ENCODE peak calls at places on chromosome 18, in five cellular contexts. One of them, this sample, is unnamed.

GRCh38 chr18:2441544-2441943 is 129.8 kb downstream of the METTL4 start:
- DNase-seq in fibroblast of pulmonary artery: no peak
- DNase-seq in Caki2: no peak
- DNase-seq in germinal center: no peak
- DNase-seq in BJ: no peak
- DNase-seq in this sample: no peak

GRCh38 chr18:23593720-23594119 is 7.4 kb upstream of the NPC1 start:
- DNase-seq in germinal center: no peak
- DNase-seq in fibroblast of pulmonary artery: peak
- DNase-seq in Caki2: peak
- DNase-seq in BJ: peak
- DNase-seq in this sample: no peak

GRCh38 chr18:46271488-46271887 is 167.3 kb downstream of the HAUS1 start:
- DNase-seq in germinal center: no peak
- DNase-seq in Caki2: no peak
- DNase-seq in fibroblast of pulmonary artery: no peak
- DNase-seq in BJ: no peak
- DNase-seq in this sample: no peak

GRCh38 chr18:38698108-38698507 is 1132.5 kb upstream of the CELF4 start:
- DNase-seq in fibroblast of pulmonary artery: no peak
- DNase-seq in BJ: no peak
- DNase-seq in germinal center: no peak
- DNase-seq in Caki2: no peak
- DNase-seq in this sample: no peak

GRCh38 chr18:79471048-79471447 is 75.3 kb downstream of the NFATC1 start:
- DNase-seq in fibroblast of pulmonary artery: no peak
- DNase-seq in Caki2: no peak
- DNase-seq in BJ: no peak
- DNase-seq in germinal center: no peak
- DNase-seq in this sample: no peak

GRCh38 chr18:54947115-54947514 is 12.1 kb downstream of the CCDC68 start:
- DNase-seq in BJ: no peak
- DNase-seq in Caki2: no peak
- DNase-seq in fibroblast of pulmonary artery: peak
- DNase-seq in germinal center: no peak
- DNase-seq in this sample: no peak

GRCh38 chr18:49024408-49024807 is 73.6 kb upstream of the SMAD7 start:
- DNase-seq in fibroblast of pulmonary artery: no peak
- DNase-seq in BJ: no peak
- DNase-seq in Caki2: no peak
- DNase-seq in germinal center: no peak
- DNase-seq in this sample: no peak

GRCh38 chr18:54828290-54828871 is at the start of gene RAB27B:
- DNase-seq in fibroblast of pulmonary artery: peak
- DNase-seq in Caki2: peak
- DNase-seq in BJ: no peak
- DNase-seq in germinal center: no peak
- DNase-seq in this sample: no peak

GRCh38 chr18:34467059-34467458 is 242.3 kb upstream of the NOL4 start:
- DNase-seq in fibroblast of pulmonary artery: no peak
- DNase-seq in Caki2: no peak
- DNase-seq in BJ: no peak
- DNase-seq in germinal center: no peak
- DNase-seq in this sample: no peak

GRCh38 chr18:13216092-13216582 is 2.4 kb upstream of the LDLRAD4 start:
- DNase-seq in fibroblast of pulmonary artery: peak
- DNase-seq in Caki2: peak
- DNase-seq in BJ: peak
- DNase-seq in germinal center: no peak
- DNase-seq in this sample: peak

GRCh38 chr18:7830468-7830867 is 263.4 kb downstream of the PTPRM start:
- DNase-seq in germinal center: peak
- DNase-seq in BJ: no peak
- DNase-seq in Caki2: peak
- DNase-seq in fibroblast of pulmonary artery: peak
- DNase-seq in this sample: no peak

GRCh38 chr18:63444567-63444966 is 22.3 kb upstream of the VPS4B start:
- DNase-seq in fibroblast of pulmonary artery: peak
- DNase-seq in germinal center: peak
- DNase-seq in Caki2: no peak
- DNase-seq in BJ: peak
- DNase-seq in this sample: peak

GRCh38 chr18:48838921-48839818 is 111.6 kb downstream of the SMAD7 start:
- DNase-seq in BJ: peak
- DNase-seq in germinal center: no peak
- DNase-seq in Caki2: no peak
- DNase-seq in fibroblast of pulmonary artery: peak
- DNase-seq in this sample: no peak

GRCh38 chr18:48674198-48674721 is 135.4 kb downstream of the CTIF start:
- DNase-seq in fibroblast of pulmonary artery: peak
- DNase-seq in Caki2: no peak
- DNase-seq in germinal center: no peak
- DNase-seq in BJ: no peak
- DNase-seq in this sample: no peak

GRCh38 chr18:78976697-78977626 is 2.7 kb upstream of the SALL3 start:
- DNase-seq in germinal center: no peak
- DNase-seq in fibroblast of pulmonary artery: no peak
- DNase-seq in BJ: no peak
- DNase-seq in Caki2: no peak
- DNase-seq in this sample: no peak

GRCh38 chr18:48548404-48548771 is 9.6 kb downstream of the CTIF start:
- DNase-seq in BJ: peak
- DNase-seq in fibroblast of pulmonary artery: peak
- DNase-seq in germinal center: no peak
- DNase-seq in Caki2: no peak
- DNase-seq in this sample: no peak

GRCh38 chr18:62957885-62958472 is 242.6 kb downstream of the PHLPP1 start:
- DNase-seq in BJ: no peak
- DNase-seq in fibroblast of pulmonary artery: peak
- DNase-seq in Caki2: peak
- DNase-seq in germinal center: no peak
- DNase-seq in this sample: no peak

GRCh38 chr18:12630136-12630535 is 27.8 kb downstream of the SPIRE1 start:
- DNase-seq in Caki2: no peak
- DNase-seq in BJ: no peak
- DNase-seq in fibroblast of pulmonary artery: peak
- DNase-seq in germinal center: no peak
- DNase-seq in this sample: no peak

GRCh38 chr18:77271720-77272481 is 22.3 kb downstream of the GALR1 start:
- DNase-seq in BJ: no peak
- DNase-seq in germinal center: no peak
- DNase-seq in fibroblast of pulmonary artery: peak
- DNase-seq in Caki2: no peak
- DNase-seq in this sample: no peak

GRCh38 chr18:23641937-23642666 is 20.6 kb downstream of the ANKRD29 start:
- DNase-seq in Caki2: no peak
- DNase-seq in BJ: no peak
- DNase-seq in fibroblast of pulmonary artery: no peak
- DNase-seq in germinal center: no peak
- DNase-seq in this sample: no peak

GRCh38 chr18:12990128-12990485 is 1.1 kb upstream of the CEP192 start:
- DNase-seq in fibroblast of pulmonary artery: no peak
- DNase-seq in Caki2: no peak
- DNase-seq in BJ: no peak
- DNase-seq in germinal center: no peak
- DNase-seq in this sample: no peak

GRCh38 chr18:31497711-31498449 is at the start of gene DSG2:
- DNase-seq in fibroblast of pulmonary artery: peak
- DNase-seq in BJ: no peak
- DNase-seq in germinal center: peak
- DNase-seq in Caki2: peak
- DNase-seq in this sample: no peak

GRCh38 chr18:21997207-21998143 is 171.9 kb upstream of the GATA6 start:
- DNase-seq in Caki2: peak
- DNase-seq in BJ: peak
- DNase-seq in germinal center: peak
- DNase-seq in fibroblast of pulmonary artery: peak
- DNase-seq in this sample: peak

GRCh38 chr18:26466026-26466425 is 82.3 kb downstream of the KCTD1 start:
- DNase-seq in fibroblast of pulmonary artery: no peak
- DNase-seq in germinal center: no peak
- DNase-seq in Caki2: no peak
- DNase-seq in BJ: no peak
- DNase-seq in this sample: no peak

GRCh38 chr18:59904051-59904601 is 4.3 kb downstream of the PMAIP1 start:
- DNase-seq in Caki2: no peak
- DNase-seq in fibroblast of pulmonary artery: no peak
- DNase-seq in BJ: no peak
- DNase-seq in germinal center: no peak
- DNase-seq in this sample: no peak

GRCh38 chr18:21740474-21740723 is 193 bp upstream of the MIB1 start:
- DNase-seq in Caki2: no peak
- DNase-seq in fibroblast of pulmonary artery: peak
- DNase-seq in germinal center: peak
- DNase-seq in BJ: no peak
- DNase-seq in this sample: peak

GRCh38 chr18:45562567-45563479 is 52.5 kb upstream of the SLC14A2 start:
- DNase-seq in germinal center: no peak
- DNase-seq in fibroblast of pulmonary artery: no peak
- DNase-seq in Caki2: no peak
- DNase-seq in BJ: no peak
- DNase-seq in this sample: no peak

GRCh38 chr18:68520406-68521075 is 194.4 kb downstream of the TMX3 start:
- DNase-seq in germinal center: no peak
- DNase-seq in Caki2: no peak
- DNase-seq in BJ: peak
- DNase-seq in fibroblast of pulmonary artery: peak
- DNase-seq in this sample: no peak

GRCh38 chr18:11052800-11053199 is 96.6 kb downstream of the PIEZO2 start:
- DNase-seq in fibroblast of pulmonary artery: peak
- DNase-seq in germinal center: no peak
- DNase-seq in Caki2: peak
- DNase-seq in BJ: no peak
- DNase-seq in this sample: no peak

GRCh38 chr18:27223570-27224340 is 38.6 kb upstream of the CHST9 start:
- DNase-seq in germinal center: no peak
- DNase-seq in Caki2: no peak
- DNase-seq in fibroblast of pulmonary artery: no peak
- DNase-seq in BJ: no peak
- DNase-seq in this sample: no peak